ENCODE peak calls at places on chromosomes 16 and 17, in seven cellular contexts. O is heart left ventricle; J is psoas muscle; M is right lobe of liver; Y is RWPE2; A is CD8-positive, alpha-beta T cell; S is aorta. I is an unnamed sample.

GRCh38 chr17:65191805-65192740 is 54.9 kb downstream of the RGS9 start:
- ATAC-seq in A (no peak), O (no peak), J (no peak), S (no peak), M (no peak), Y (peak; percentile 95), I (no peak)

GRCh38 chr16:54431041-54431996 is 144.7 kb upstream of the IRX3 start:
- ATAC-seq in M (no peak), A (no peak), Y (no peak), O (no peak), S (no peak), J (no peak), I (no peak)

GRCh38 chr17:5837055-5837491 is 233.1 kb upstream of the WSCD1 start:
- ATAC-seq in Y (peak; percentile 84), S (no peak), A (no peak), J (no peak), O (no peak), M (no peak), I (no peak)

GRCh38 chr17:78958556-78959191 is 21.0 kb downstream of the LGALS3BP start:
- ATAC-seq in A (no peak), Y (peak; percentile 68), M (no peak), S (peak; percentile 32), J (no peak), O (peak; percentile 22), I (no peak)

GRCh38 chr17:42010898-42011516 is 6.2 kb downstream of the DNAJC7 start:
- ATAC-seq in A (no peak), Y (peak; percentile 18), J (no peak), S (no peak), O (no peak), M (no peak), I (no peak)

GRCh38 chr16:71338193-71338592 is 20.3 kb upstream of the CALB2 start:
- ATAC-seq in Y (peak; percentile 96), M (no peak), J (no peak), S (no peak), O (no peak), A (no peak), I (no peak)

GRCh38 chr17:910503-911194 is 68.9 kb downstream of the NXN start:
- ATAC-seq in Y (no peak), A (no peak), M (peak; percentile 23), S (peak; percentile 53), J (peak; percentile 29), O (no peak), I (no peak)

GRCh38 chr16:86388976-86389375 is 121.4 kb upstream of the FOXF1 start:
- ATAC-seq in J (no peak), O (no peak), M (no peak), Y (no peak), S (no peak), A (no peak), I (no peak)

GRCh38 chr17:15509095-15509494 is 41.7 kb upstream of the CDRT4 start:
- ATAC-seq in A (no peak), Y (no peak), O (peak; percentile 62), S (no peak), J (peak; percentile 40), M (no peak), I (no peak)

GRCh38 chr17:61587242-61587641 is 3.8 kb downstream of the NACA2 start:
- ATAC-seq in M (no peak), J (no peak), Y (no peak), A (no peak), S (no peak), O (no peak), I (no peak)

GRCh38 chr17:62693616-62694415 is 66.3 kb downstream of the MRC2 start:
- ATAC-seq in J (no peak), S (no peak), A (no peak), O (no peak), M (no peak), Y (peak; percentile 55), I (no peak)

GRCh38 chr17:55149485-55149884 is 115.3 kb upstream of the HLF start:
- ATAC-seq in M (no peak), J (no peak), Y (no peak), O (no peak), A (no peak), S (no peak), I (no peak)

GRCh38 chr16:81817296-81817695 is 38.2 kb downstream of the PLCG2 start:
- ATAC-seq in J (no peak), A (peak; percentile 68), S (no peak), Y (no peak), M (no peak), O (no peak), I (no peak)

GRCh38 chr16:78607465-78607864 is 508.0 kb downstream of the WWOX start:
- ATAC-seq in A (no peak), S (no peak), Y (peak; percentile 66), J (no peak), O (peak; percentile 84), M (no peak), I (peak; percentile 60)

GRCh38 chr16:57567691-57568090 is 25.2 kb downstream of the ADGRG5 start:
- ATAC-seq in A (no peak), J (no peak), Y (no peak), M (no peak), S (no peak), O (no peak), I (no peak)

GRCh38 chr17:79741401-79741750 is 10.6 kb downstream of the ENPP7 start:
- ATAC-seq in O (no peak), J (no peak), S (no peak), Y (no peak), A (no peak), M (peak; percentile 3), I (no peak)

GRCh38 chr17:81253358-81254131 is 14.4 kb downstream of the NDUFAF8 start:
- ATAC-seq in O (peak; percentile 33), S (peak; percentile 63), A (peak; percentile 89), J (peak; percentile 53), M (peak; percentile 49), Y (no peak), I (no peak)

GRCh38 chr17:65762973-65763372 is 201.5 kb upstream of the AXIN2 start:
- ATAC-seq in Y (no peak), O (no peak), A (no peak), S (no peak), J (no peak), M (no peak), I (no peak)

GRCh38 chr16:7397901-7398300 is 65.3 kb downstream of the RBFOX1 start:
- ATAC-seq in A (no peak), Y (no peak), O (peak; percentile 24), M (no peak), J (peak; percentile 57), S (no peak), I (no peak)

GRCh38 chr16:79415983-79416641 is 184.4 kb downstream of the MAF start:
- ATAC-seq in A (peak; percentile 42), Y (no peak), S (no peak), M (no peak), O (no peak), J (no peak), I (no peak)

GRCh38 chr16:546909-547770 is 13.1 kb upstream of the PRR35 start:
- ATAC-seq in M (no peak), Y (peak; percentile 58), J (peak; percentile 68), O (peak; percentile 60), S (peak; percentile 48), A (peak; percentile 76), I (peak; percentile 61)
- H3K36me3 ChIP-seq in M (no peaks in the 10 kb centered on the region), Y (peaks cover 9% of the 10 kb centered on the region), J (peaks cover 4% of the 10 kb centered on the region), O (peaks cover 47% of the 10 kb centered on the region), S (no peaks in the 10 kb centered on the region), A (no peaks in the 10 kb centered on the region), I (peaks cover 61% of the 10 kb centered on the region)

DNA sequence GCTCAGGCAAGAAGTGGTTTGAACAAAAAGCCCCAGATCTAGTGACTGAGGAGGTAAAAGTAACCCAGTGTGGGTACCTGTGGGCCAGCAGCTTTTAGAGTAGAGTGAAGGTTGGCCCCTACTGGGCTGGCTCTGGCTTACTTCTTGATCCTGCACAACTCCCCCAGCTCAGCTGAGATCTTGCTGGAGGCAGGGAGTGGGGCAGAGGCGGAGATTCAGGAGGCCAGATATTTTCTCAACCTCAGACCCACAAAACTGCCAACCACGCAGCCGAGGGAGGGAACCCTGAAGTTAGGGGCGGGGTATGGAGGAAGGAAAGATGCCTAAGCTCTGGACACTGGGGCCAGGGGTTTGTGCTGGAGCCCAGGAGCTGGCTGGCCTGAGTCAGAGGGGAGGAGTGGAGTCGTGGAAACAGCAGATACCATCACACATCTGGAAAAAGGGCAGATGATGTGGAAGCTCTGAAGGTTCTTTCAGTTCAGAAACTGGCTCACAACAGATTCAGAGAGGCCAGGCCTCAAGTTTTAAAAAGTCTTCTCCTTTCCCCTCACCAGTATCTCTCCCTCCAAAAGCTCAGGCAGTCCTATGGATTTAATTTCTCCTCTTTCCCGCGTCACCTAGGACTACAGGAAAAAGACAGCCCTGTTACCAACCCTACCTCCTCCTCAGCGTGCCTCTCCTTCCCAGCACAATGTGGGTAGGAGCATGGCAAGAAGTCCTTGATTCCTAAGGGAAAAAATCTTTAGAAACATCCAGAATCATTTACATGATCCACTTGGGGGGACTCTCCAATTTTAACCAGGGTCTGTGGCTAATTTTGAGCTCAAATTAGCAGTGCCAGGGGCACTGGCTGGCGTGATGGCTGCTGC is 48.1 kb downstream of the MYO18A start:
- ATAC-seq in J (no peak), S (peak; percentile 76), O (peak; percentile 25), Y (no peak), A (no peak), M (no peak), I (peak; percentile 70)
- H3K36me3 ChIP-seq in J (no peaks in the 10 kb centered on the region), S (no peaks in the 10 kb centered on the region), O (no peaks in the 10 kb centered on the region), Y (peaks cover 7% of the 10 kb centered on the region), A (no peaks in the 10 kb centered on the region), M (no peaks in the 10 kb centered on the region), I (peaks cover 40% of the 10 kb centered on the region)

GRCh38 chr16:290681-291405 is 7.9 kb downstream of the PDIA2 start:
- ATAC-seq in M (no peak), Y (no peak), S (no peak), J (no peak), A (no peak), O (no peak), I (no peak)
- H3K36me3 ChIP-seq in M (no peaks in the 10 kb centered on the region), Y (peaks cover 26% of the 10 kb centered on the region), S (no peaks in the 10 kb centered on the region), J (no peaks in the 10 kb centered on the region), A (peaks cover 30% of the 10 kb centered on the region), O (peaks cover 70% of the 10 kb centered on the region), I (no peaks in the 10 kb centered on the region)

DNA sequence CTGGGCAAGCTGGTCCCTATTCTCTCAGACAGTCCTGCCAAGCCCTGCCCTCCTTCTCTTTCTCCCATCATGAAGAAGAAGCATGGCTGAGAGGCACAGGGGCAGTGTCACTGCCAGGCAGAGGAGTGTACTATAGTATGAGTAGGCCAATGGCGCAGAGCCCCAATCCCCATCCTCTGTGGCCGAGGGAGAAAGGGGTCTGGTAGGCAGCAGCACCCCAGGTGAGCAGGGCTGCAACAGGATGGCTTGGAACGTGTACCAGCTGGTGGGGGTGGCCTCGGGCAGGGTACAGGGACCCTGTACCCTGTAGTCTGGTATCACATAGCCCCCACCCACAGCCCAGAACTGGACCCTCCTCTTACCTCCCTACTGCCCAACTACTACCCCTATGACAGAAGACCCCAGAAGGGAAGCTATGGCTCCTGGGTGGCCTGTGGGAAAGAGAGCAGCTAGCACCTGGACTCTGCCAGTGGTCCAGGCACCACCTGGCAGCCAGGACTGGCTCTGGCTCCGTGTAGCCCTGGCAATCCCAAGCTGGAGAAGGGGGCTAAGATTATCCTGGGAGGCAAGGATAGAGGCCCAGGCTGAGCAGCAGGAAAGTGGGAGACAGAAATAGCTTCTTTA is 4.4 kb downstream of the SMARCD2 start:
- ATAC-seq in M (no peak), S (no peak), O (no peak), A (no peak), Y (no peak), J (no peak), I (no peak)
- H3K36me3 ChIP-seq in M (no peaks in the 10 kb centered on the region), S (peaks cover 2% of the 10 kb centered on the region), O (peaks cover 44% of the 10 kb centered on the region), A (peaks cover 24% of the 10 kb centered on the region), Y (peaks cover 39% of the 10 kb centered on the region), J (peaks cover 12% of the 10 kb centered on the region), I (peaks cover 48% of the 10 kb centered on the region)

GRCh38 chr17:1999557-2000251 is 25.4 kb downstream of the RTN4RL1 start:
- ATAC-seq in A (no peak), J (peak; percentile 81), Y (peak; percentile 64), M (peak; percentile 62), O (peak; percentile 89), S (peak; percentile 78), I (peak; percentile 64)
- H3K36me3 ChIP-seq in A (no peaks in the 10 kb centered on the region), J (no peaks in the 10 kb centered on the region), Y (no peaks in the 10 kb centered on the region), M (no peaks in the 10 kb centered on the region), O (no peaks in the 10 kb centered on the region), S (no peaks in the 10 kb centered on the region), I (no peaks in the 10 kb centered on the region)

GRCh38 chr16:12011565-12011964 is 35.0 kb downstream of the SNX29 start:
- ATAC-seq in A (no peak), M (no peak), O (no peak), Y (no peak), S (no peak), J (no peak), I (no peak)
- H3K36me3 ChIP-seq in A (no peaks in the 10 kb centered on the region), M (no peaks in the 10 kb centered on the region), O (no peaks in the 10 kb centered on the region), Y (no peaks in the 10 kb centered on the region), S (no peaks in the 10 kb centered on the region), J (no peaks in the 10 kb centered on the region), I (peaks cover 20% of the 10 kb centered on the region)

I was measured in gastroesophageal sphincter.